ENCODE peak calls at places on chromosomes 4 and X, in seven cellular contexts. F, V, R, W, C, U and D are unnamed samples.

GRCh38 chrX:41734530-41734929 is 10.5 kb downstream of the GPR82 start:
- DNase-seq in W (peak), U (peak), F (no peak), V (no peak), R (no peak), C (no peak), D (peak)

GRCh38 chr4:17447056-17447455 is 64.8 kb downstream of the QDPR start:
- DNase-seq in F (no peak), U (no peak), C (no peak), V (no peak), R (no peak), W (no peak), D (no peak)

GRCh38 chr4:6076391-6076790 is 58.2 kb upstream of the C4orf50 start:
- DNase-seq in V (no peak), W (no peak), U (no peak), R (no peak), C (no peak), F (no peak), D (no peak)

GRCh38 chr4:139015948-139016451 is 419 bp downstream of the NOCT start:
- DNase-seq in W (peak), F (no peak), V (peak), U (peak), C (no peak), R (peak), D (peak)

GRCh38 chrX:9573282-9574106 is 108.6 kb downstream of the TBL1X start:
- DNase-seq in F (no peak), R (no peak), U (peak), V (no peak), W (no peak), C (no peak), D (no peak)

GRCh38 chr4:111360906-111361305 is 738.0 kb upstream of the PITX2 start:
- DNase-seq in W (no peak), F (no peak), C (no peak), R (no peak), U (no peak), V (no peak), D (no peak)

GRCh38 chrX:11416600-11416999 is 123.4 kb downstream of the AMELX start:
- DNase-seq in R (no peak), F (no peak), U (no peak), W (no peak), C (no peak), V (no peak), D (peak)

GRCh38 chr4:106201373-106201772 is 114.6 kb downstream of the TBCK start:
- DNase-seq in W (no peak), F (no peak), U (peak), R (no peak), V (no peak), C (no peak), D (peak)

GRCh38 chr4:94848326-94848725 is 90.6 kb downstream of the BMPR1B start:
- DNase-seq in C (no peak), V (no peak), U (no peak), W (no peak), R (no peak), F (no peak), D (no peak)

GRCh38 chrX:112766774-112767173 is 73.9 kb downstream of the AMOT start:
- DNase-seq in R (no peak), V (no peak), W (no peak), U (no peak), C (no peak), F (no peak), D (no peak)

GRCh38 chrX:37942170-37942569 is 64.2 kb upstream of the SYTL5 start:
- DNase-seq in V (no peak), R (no peak), F (no peak), C (no peak), W (no peak), U (no peak), D (no peak)

GRCh38 chr4:90474484-90474883 is 347.3 kb downstream of the CCSER1 start:
- DNase-seq in R (no peak), U (peak), W (no peak), F (no peak), V (no peak), C (no peak), D (no peak)

GRCh38 chr4:150140774-150141400 is 62.6 kb downstream of the DCLK2 start:
- DNase-seq in C (no peak), R (no peak), V (no peak), U (no peak), F (no peak), W (peak), D (peak)

GRCh38 chr4:88008133-88008621 is 742 bp downstream of the PKD2 start:
- DNase-seq in U (peak), R (no peak), F (peak), V (no peak), W (peak), C (peak), D (peak)